ENCODE peak calls at places on chromosomes 13 and 19, in six cellular contexts. D is effector memory CD4-positive, alpha-beta T cell; T is GM23248; I is uterus; F is lung; L is A673. M is an unnamed sample. For H3K4me1, the result is how much of the 10 kb centered on the place peaks cover.

GRCh38 chr19:806815-807421 is 9.7 kb downstream of the PTBP1 start:
- DNase-seq in D (no peak), T (no peak), I (no peak), F (no peak), L (peak), M (no peak)

GRCh38 chr13:39189778-39190177 is 151.5 kb downstream of the NHLRC3 start:
- DNase-seq in D (no peak), T (no peak), I (no peak), F (no peak), L (no peak), M (no peak)

GRCh38 chr19:40691421-40692211 is 1.2 kb upstream of the NUMBL start:
- DNase-seq in D (no peak), T (peak), I (peak), F (no peak), L (peak), M (no peak)

GRCh38 chr19:17495639-17496265 is 15.7 kb upstream of the PGLS start:
- DNase-seq in D (no peak), T (no peak), I (no peak), F (no peak), L (no peak), M (no peak)

GRCh38 chr13:51532736-51533197 is 51.5 kb upstream of the WDFY2 start:
- DNase-seq in D (no peak), T (no peak), I (no peak), F (no peak), L (no peak), M (no peak)

GRCh38 chr13:95226932-95227718 is 74.1 kb downstream of the ABCC4 start:
- DNase-seq in D (no peak), T (no peak), I (no peak), F (no peak), L (no peak), M (no peak)

GRCh38 chr19:45161715-45162463 is 1.1 kb upstream of the NKPD1 start:
- DNase-seq in D (no peak), T (peak), I (no peak), F (no peak), L (no peak), M (no peak)

GRCh38 chr19:19552811-19553210 is 14.7 kb downstream of the CILP2 start:
- DNase-seq in D (no peak), T (peak), I (no peak), F (no peak), L (no peak), M (no peak)

GRCh38 chr13:49635599-49636433 is 7.5 kb downstream of the ARL11 start:
- DNase-seq in D (peak), T (no peak), I (no peak), F (no peak), L (no peak), M (no peak)

DNA sequence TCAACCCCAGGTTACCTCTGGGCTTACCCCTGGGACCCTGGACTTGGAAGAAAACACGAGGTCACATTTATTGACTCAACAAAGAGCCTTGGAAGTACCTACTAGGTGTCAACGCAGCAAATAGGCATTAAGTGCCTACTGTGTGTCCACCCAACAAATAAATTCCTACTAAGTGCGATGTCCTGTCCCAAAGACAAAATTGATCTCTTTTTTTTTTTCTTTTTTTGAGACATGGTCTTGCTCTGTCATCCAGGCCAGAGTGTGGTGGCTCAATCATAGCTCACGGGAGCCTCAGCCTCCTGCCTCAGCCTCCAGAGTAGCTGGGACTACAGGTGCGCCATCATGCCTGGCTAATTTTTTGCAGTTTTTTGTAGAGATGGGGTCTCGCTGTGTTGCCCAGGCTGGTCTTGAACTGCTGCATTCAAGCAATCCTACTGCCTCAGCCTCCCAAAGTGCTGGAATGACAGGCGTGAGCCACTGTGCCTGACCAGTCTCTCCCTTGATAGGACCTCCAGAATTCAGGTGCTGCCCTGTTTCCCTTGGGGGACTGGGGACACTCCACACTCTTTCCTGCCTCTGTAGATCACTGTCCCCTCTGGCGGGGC is 595 bp upstream of the S1PR2 start:
- DNase-seq in D (no peak), T (no peak), I (no peak), F (no peak), L (no peak), M (no peak)
- H3K4me3 ChIP-seq in D (peak), T (peak), I (peak), F (no peak), L (peak), M (no peak)

GRCh38 chr13:106534844-106535551 is 464 bp downstream of the EFNB2 start:
- DNase-seq in D (no peak), T (peak), I (no peak), F (no peak), L (peak), M (no peak)

GRCh38 chr13:106537521-106537920 is 2.1 kb upstream of the EFNB2 start:
- DNase-seq in D (no peak), T (no peak), I (no peak), F (no peak), L (no peak), M (no peak)

GRCh38 chr13:106533940-106534843 is 1.3 kb downstream of the EFNB2 start:
- DNase-seq in D (no peak), T (peak), I (peak), F (peak), L (no peak), M (peak)

GRCh38 chr13:106535552-106536243 is at the start of gene EFNB2:
- DNase-seq in D (peak), T (peak), I (peak), F (peak), L (peak), M (peak)

GRCh38 chr13:106536244-106537034 is 977 bp upstream of the EFNB2 start:
- DNase-seq in D (peak), T (peak), I (peak), F (peak), L (peak), M (peak)
- H3K4me1 ChIP-seq in D (under half), T (under half), I (under half), F (under half), L (under half), M (under half)

GRCh38 chr19:35316560-35316959 is 12.4 kb upstream of the CD22 start:
- DNase-seq in D (no peak), T (no peak), I (no peak), F (no peak), L (no peak), M (no peak)

GRCh38 chr19:35317464-35318043 is 11.4 kb upstream of the CD22 start:
- DNase-seq in D (no peak), T (no peak), I (no peak), F (no peak), L (no peak), M (no peak)

GRCh38 chr19:35315883-35316282 is 13.1 kb upstream of the CD22 start:
- DNase-seq in D (no peak), T (no peak), I (no peak), F (no peak), L (no peak), M (no peak)

GRCh38 chr19:35320285-35320706 is 8.7 kb upstream of the CD22 start:
- DNase-seq in D (no peak), T (no peak), I (no peak), F (no peak), L (peak), M (no peak)

DNA sequence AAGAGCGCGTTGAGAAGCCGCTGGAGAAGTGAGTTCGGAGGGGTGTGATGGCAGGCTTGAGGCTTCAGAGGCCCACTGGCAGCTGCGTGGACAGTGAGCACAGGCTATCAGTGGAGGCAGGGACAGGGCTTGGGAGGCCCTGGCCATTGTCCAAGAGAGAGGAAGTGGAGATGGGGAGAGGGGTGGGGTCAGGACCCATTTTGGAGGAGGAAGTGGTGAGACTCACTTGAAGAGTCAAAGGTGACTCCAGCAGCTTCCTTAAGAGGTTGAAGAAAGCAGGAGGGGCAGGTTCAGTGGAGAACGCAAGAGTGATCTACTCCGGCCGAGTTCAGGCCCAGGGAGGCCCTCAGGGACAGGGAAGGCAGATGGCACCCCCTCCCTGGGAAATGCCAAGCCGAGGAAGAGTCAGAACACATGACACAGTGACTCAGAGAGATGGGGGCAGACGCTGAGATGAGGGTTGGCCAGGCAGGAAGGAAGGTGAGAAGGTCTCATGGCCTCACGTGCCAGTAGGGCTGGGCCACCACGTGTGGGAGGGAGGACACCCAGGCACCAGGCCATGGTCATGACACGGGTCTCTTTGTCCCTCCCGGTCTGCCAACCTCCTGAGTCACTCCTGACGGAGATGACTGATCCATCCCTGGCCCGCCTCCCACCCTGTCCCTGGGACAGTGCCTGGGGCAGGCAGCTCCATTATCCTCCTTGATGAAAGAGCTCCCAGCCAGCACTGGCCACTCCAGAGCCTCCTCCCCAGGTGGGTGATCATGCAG is 10.1 kb upstream of the CD22 start:
- DNase-seq in D (no peak), T (peak), I (peak), F (peak), L (no peak), M (peak)
- H3K27ac ChIP-seq in D (no peak), T (peak), I (peak), F (no peak), L (no peak), M (peak)

DNA sequence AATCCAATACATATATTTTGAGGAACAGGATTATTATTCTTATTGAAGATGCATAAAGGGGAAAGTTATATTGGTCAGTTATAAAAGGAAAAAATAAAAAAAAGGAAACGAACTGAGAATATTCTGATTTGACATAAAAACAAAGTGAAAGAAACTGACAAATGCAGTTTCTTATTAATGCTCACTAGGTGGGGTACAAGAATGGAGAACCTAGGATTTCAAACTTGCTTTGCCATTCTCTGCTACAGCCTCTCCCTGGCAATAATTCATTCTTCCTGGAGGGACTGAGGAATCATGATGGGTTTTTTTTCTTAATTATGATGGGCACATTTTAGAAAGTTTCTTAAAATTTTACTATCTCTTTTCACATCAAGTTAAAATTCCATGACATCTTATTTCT is 154.9 kb downstream of the PCDH9 start:
- DNase-seq in D (no peak), T (no peak), I (no peak), F (no peak), L (no peak), M (no peak)
- H3K4me3 ChIP-seq in D (no peak), T (no peak), I (no peak), F (no peak), L (no peak), M (no peak)

GRCh38 chr13:106101201-106101600 is 434.3 kb downstream of the EFNB2 start:
- DNase-seq in D (no peak), T (no peak), I (no peak), F (no peak), L (no peak), M (no peak)
- H3K4me1 ChIP-seq in D (under half), T (under half), I (under half), F (under half), L (under half), M (under half)

GRCh38 chr13:29137016-29137415 is 316.9 kb downstream of the MTUS2 start:
- DNase-seq in D (no peak), T (no peak), I (no peak), F (no peak), L (no peak), M (no peak)

GRCh38 chr13:29131159-29131558 is 311.0 kb downstream of the MTUS2 start:
- DNase-seq in D (no peak), T (no peak), I (no peak), F (no peak), L (no peak), M (no peak)

GRCh38 chr13:29129616-29130015 is 309.5 kb downstream of the MTUS2 start:
- DNase-seq in D (no peak), T (no peak), I (no peak), F (no peak), L (no peak), M (no peak)

GRCh38 chr13:29136341-29136740 is 316.2 kb downstream of the MTUS2 start:
- DNase-seq in D (no peak), T (no peak), I (no peak), F (no peak), L (no peak), M (no peak)

GRCh38 chr13:29131881-29132668 is 311.9 kb downstream of the MTUS2 start:
- DNase-seq in D (no peak), T (no peak), I (no peak), F (no peak), L (no peak), M (no peak)
- H3K27ac ChIP-seq in D (no peak), T (no peak), I (no peak), F (no peak), L (no peak), M (no peak)

DNA sequence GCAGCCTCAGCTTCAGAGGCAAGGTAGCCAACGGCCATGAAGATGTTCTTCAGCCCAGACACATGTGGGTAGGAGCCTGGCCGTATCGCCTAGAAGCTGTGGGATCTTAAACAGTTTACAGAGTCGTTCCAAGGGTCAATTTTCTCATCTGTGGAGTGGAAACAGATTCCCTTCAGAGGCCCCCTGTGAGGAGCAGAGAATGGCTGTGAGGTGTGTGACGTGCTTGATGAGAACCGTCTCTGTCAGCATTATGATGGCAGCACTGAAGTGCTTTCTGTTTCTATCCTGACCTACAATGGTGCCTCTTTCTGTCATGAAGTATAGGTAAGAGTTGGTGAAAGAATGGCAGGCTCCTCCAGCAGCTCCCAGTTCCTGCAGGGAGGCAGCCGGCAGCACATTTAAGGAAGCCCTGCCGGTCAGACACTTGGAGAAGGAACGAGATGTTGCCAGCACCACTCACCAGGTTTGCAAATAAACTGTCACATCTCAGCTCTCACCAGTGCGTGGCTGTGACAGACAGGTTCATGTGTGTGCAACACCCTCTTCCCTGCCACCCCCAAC is 277.3 kb downstream of the FOXO1 start:
- DNase-seq in D (no peak), T (no peak), I (no peak), F (no peak), L (no peak), M (no peak)
- H3K4me3 ChIP-seq in D (peak), T (no peak), I (no peak), F (no peak), L (no peak), M (no peak)

DNA sequence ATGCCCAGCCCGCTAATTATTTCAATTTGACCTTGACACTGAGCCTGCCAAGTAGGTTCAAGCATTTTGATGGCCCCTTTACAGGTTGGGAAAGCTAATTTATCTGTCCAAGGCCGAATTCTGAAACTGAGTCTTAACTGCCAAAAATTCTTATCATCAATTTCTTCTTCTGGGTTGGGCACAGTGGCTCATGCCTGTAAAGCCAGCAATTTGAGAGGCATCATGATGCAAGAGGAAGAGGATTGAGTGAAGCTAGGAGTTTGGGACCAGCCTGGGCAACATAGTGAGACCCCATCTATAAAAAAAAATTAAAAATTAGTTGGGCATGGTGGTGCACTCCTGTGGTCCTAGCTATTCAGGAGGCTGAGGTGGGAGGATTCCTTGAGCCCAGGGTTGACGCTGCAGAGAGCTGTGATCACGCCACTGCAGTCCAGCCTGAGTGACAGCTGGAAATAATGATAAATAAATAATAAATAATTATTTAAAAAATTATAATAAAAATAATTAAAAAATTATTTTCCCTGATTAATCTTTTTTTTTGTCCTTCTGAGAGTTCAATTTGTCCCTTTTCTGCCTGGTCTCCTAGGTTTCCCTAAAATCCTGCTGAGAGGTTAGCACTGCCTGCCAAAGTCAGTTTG is 1.3 kb upstream of the LDLR start:
- DNase-seq in D (no peak), T (no peak), I (no peak), F (no peak), L (no peak), M (no peak)
- H3K4me1 ChIP-seq in D (under half), T (under half), I (under half), F (under half), L (under half), M (half or more)